ENCODE peak calls at places on chromosomes 1 and 21, in seven cellular contexts. U is astrocyte, T is HepG2, C is adrenal gland, G is brain microvascular endothelial cell, L is MM.1S, O is upper lobe of right lung. S is an unnamed sample.

GRCh38 chr1:32953495-32953894 is 11.1 kb downstream of the RNF19B start:
- DNase-seq in U (peak; percentile 81), T (no peak), C (no peak), G (peak; percentile 24), L (no peak), O (no peak), S (peak; percentile 9)

GRCh38 chr1:201264072-201264471 is 19.2 kb upstream of the PKP1 start:
- DNase-seq in U (no peak), T (no peak), C (no peak), G (no peak), L (no peak), O (no peak), S (no peak)

GRCh38 chr1:227411066-227411465 is 92.8 kb upstream of the CDC42BPA start:
- DNase-seq in U (no peak), T (no peak), C (no peak), G (peak; percentile 5), L (no peak), O (no peak), S (no peak)

GRCh38 chr1:3611170-3612019 is at the start of gene MEGF6:
- DNase-seq in U (no peak), T (peak; percentile 43), C (no peak), G (peak; percentile 55), L (no peak), O (peak; percentile 93), S (no peak)

GRCh38 chr1:17212487-17213121 is 7.7 kb downstream of the PADI1 start:
- DNase-seq in U (peak; percentile 78), T (no peak), C (peak; percentile 6), G (peak; percentile 65), L (no peak), O (peak; percentile 73), S (peak; percentile 83)

GRCh38 chr1:21414002-21414401 is 25.9 kb upstream of the NBPF3 start:
- DNase-seq in U (no peak), T (no peak), C (no peak), G (no peak), L (no peak), O (no peak), S (no peak)

GRCh38 chr1:217955723-217956122 is 324.6 kb downstream of the SPATA17 start:
- DNase-seq in U (no peak), T (no peak), C (no peak), G (no peak), L (no peak), O (no peak), S (no peak)

GRCh38 chr1:224559971-224560728 is 56.0 kb upstream of the CNIH3 start:
- DNase-seq in U (peak; percentile 25), T (no peak), C (no peak), G (no peak), L (no peak), O (no peak), S (peak; percentile 43)

GRCh38 chr21:35981514-35982070 is 78.7 kb downstream of the SETD4 start:
- DNase-seq in U (no peak), T (no peak), C (no peak), G (no peak), L (no peak), O (no peak), S (no peak)

GRCh38 chr1:92769856-92770255 is 15.1 kb downstream of the EVI5 start:
- DNase-seq in U (no peak), T (no peak), C (no peak), G (no peak), L (no peak), O (no peak), S (no peak)

GRCh38 chr1:207128336-207128921 is 24.4 kb downstream of the C4BPA start:
- DNase-seq in U (no peak), T (peak; percentile 7), C (no peak), G (no peak), L (no peak), O (no peak), S (no peak)

GRCh38 chr1:115189814-115190541 is 100.7 kb upstream of the TSPAN2 start:
- DNase-seq in U (peak; percentile 98), T (no peak), C (no peak), G (peak; percentile 54), L (no peak), O (no peak), S (peak; percentile 49)

GRCh38 chr1:228323401-228323800 is 83.2 kb downstream of the TRIM11 start:
- DNase-seq in U (no peak), T (no peak), C (no peak), G (no peak), L (no peak), O (no peak), S (no peak)

GRCh38 chr1:1352784-1353388 is 3.7 kb upstream of the DVL1 start:
- DNase-seq in U (no peak), T (no peak), C (no peak), G (no peak), L (no peak), O (no peak), S (no peak)
- H3K4me3 ChIP-seq in U (no peak overlapping the region), T (no peak overlapping the region), C (no peak overlapping the region), G (no peak overlapping the region), L (no peak overlapping the region), O (no peak overlapping the region), S (peak overlapping the region; percentile 14)

GRCh38 chr1:220733090-220733569 is 15.0 kb upstream of the MTARC2 start:
- DNase-seq in U (peak; percentile 66), T (peak; percentile 77), C (peak; percentile 68), G (peak; percentile 76), L (peak; percentile 82), O (peak; percentile 84), S (peak; percentile 94)
- H3K4me3 ChIP-seq in U (peak overlapping the region; percentile 11), T (no peak overlapping the region), C (no peak overlapping the region), G (peak overlapping the region; percentile 30), L (peak overlapping the region; percentile 54), O (peak overlapping the region; percentile 37), S (no peak overlapping the region)

GRCh38 chr21:39346671-39347327 is 2.1 kb downstream of the HMGN1 start:
- DNase-seq in U (no peak), T (no peak), C (no peak), G (no peak), L (no peak), O (no peak), S (no peak)
- H3K4me3 ChIP-seq in U (peak overlapping the region; percentile 94), T (peak overlapping the region; percentile 97), C (no peak overlapping the region), G (peak overlapping the region; percentile 92), L (peak overlapping the region; percentile 90), O (no peak overlapping the region), S (peak overlapping the region; percentile 98)

GRCh38 chr1:37947364-37947763 is 511 bp upstream of the INPP5B start:
- DNase-seq in U (no peak), T (no peak), C (no peak), G (no peak), L (peak; percentile 40), O (peak; percentile 34), S (no peak)
- H3K4me3 ChIP-seq in U (no peak overlapping the region), T (no peak overlapping the region), C (no peak overlapping the region), G (no peak overlapping the region), L (peak overlapping the region; percentile 88), O (peak overlapping the region; percentile 63), S (peak overlapping the region; percentile 76)

DNA sequence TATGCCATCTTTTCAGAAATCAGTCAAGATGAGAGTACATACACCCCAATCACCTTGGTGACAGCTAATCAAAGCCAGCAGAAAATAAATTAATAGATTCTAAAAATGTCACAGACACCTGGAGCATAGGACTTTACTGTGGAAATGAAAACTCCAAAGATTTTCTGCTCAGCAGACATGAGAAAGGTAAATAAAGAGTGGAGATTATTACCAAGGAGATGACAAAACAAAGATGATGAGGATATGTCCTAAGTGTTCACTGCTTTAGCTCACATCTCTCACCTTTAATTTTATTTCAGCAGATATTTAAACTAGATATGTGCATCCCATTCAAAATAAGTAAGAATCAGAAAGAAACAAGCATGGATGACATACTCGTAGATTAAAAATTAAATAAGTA is 14.8 kb upstream of the KCNT2 start:
- DNase-seq in U (no peak), T (no peak), C (no peak), G (no peak), L (no peak), O (no peak), S (no peak)
- H3K4me3 ChIP-seq in U (no peak overlapping the region), T (no peak overlapping the region), C (no peak overlapping the region), G (no peak overlapping the region), L (no peak overlapping the region), O (no peak overlapping the region), S (no peak overlapping the region)

DNA sequence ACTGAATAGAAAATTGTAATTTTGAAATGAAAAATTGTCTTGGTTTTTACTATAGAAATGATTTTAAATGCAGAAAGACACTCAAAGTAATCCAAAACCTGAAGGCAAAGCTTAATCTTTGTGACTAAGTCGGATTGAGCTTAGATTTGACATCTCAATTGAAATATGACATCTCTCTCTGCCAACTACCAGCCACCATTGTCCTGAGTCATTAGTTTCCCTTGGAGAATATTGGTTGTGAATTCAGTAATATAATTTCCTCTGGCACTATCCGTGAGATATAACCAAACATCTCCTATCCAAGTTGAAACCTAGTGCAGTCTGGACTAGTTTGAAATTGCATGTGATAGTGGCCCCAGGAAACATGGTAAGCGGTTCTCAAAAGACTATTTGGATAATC is 37.1 kb downstream of the PLA2G4A start:
- DNase-seq in U (no peak), T (no peak), C (no peak), G (no peak), L (no peak), O (no peak), S (no peak)
- H3K4me3 ChIP-seq in U (no peak overlapping the region), T (no peak overlapping the region), C (no peak overlapping the region), G (no peak overlapping the region), L (no peak overlapping the region), O (no peak overlapping the region), S (no peak overlapping the region)